ENCODE peak calls at places on chromosomes 4 and X, in five cellular contexts. X is fibroblast of lung, A is ascending aorta, M is AG10803, C is GM10248. Y is an unnamed sample.

GRCh38 chr4:159146007-159146330 is 43.1 kb downstream of the RAPGEF2 start:
- DNase-seq in C (no peak), X (no peak), A (no peak), M (no peak), Y (no peak)

GRCh38 chr4:8736083-8736825 is 135.4 kb downstream of the HMX1 start:
- DNase-seq in M (no peak), C (no peak), A (no peak), X (no peak), Y (no peak)

GRCh38 chrX:2451456-2452316 is 49.1 kb downstream of the DHRSX start:
- DNase-seq in A (no peak), C (no peak), M (peak; percentile 67), X (peak; percentile 56), Y (no peak)

GRCh38 chr4:79576480-79576803 is 168.4 kb upstream of the GK2 start:
- DNase-seq in M (peak; percentile 21), X (peak; percentile 57), C (no peak), A (no peak), Y (no peak)

GRCh38 chr4:54657194-54657555 is 582 bp upstream of the KIT start:
- DNase-seq in X (no peak), A (no peak), C (no peak), M (no peak), Y (no peak)

GRCh38 chr4:150155391-150155790 is 77.1 kb downstream of the DCLK2 start:
- DNase-seq in A (no peak), C (no peak), X (no peak), M (no peak), Y (no peak)

GRCh38 chr4:121562833-121563232 is 133.9 kb downstream of the ANXA5 start:
- DNase-seq in M (no peak), X (no peak), C (no peak), A (no peak), Y (no peak)

GRCh38 chr4:42302348-42302747 is 94.9 kb upstream of the SHISA3 start:
- DNase-seq in A (no peak), X (peak; percentile 31), C (no peak), M (no peak), Y (no peak)

GRCh38 chr4:14985843-14986242 is 16.4 kb upstream of the CPEB2 start:
- DNase-seq in C (no peak), A (no peak), M (no peak), X (no peak), Y (no peak)

GRCh38 chr4:36523182-36523581 is 241.8 kb downstream of the DTHD1 start:
- DNase-seq in C (no peak), M (no peak), X (no peak), A (no peak), Y (no peak)

GRCh38 chr4:158535130-158535614 is 13.5 kb downstream of the RXFP1 start:
- DNase-seq in M (peak; percentile 51), A (no peak), C (no peak), X (peak; percentile 71), Y (no peak)

GRCh38 chr4:8319731-8320385 is 50.3 kb downstream of the HTRA3 start:
- DNase-seq in M (peak; percentile 35), X (peak; percentile 56), A (no peak), C (no peak), Y (peak; percentile 74)

GRCh38 chrX:19678941-19679340 is 163.6 kb upstream of the MAP3K15 start:
- DNase-seq in A (no peak), X (no peak), C (no peak), M (no peak), Y (no peak)

GRCh38 chrX:9291666-9292065 is 173.2 kb upstream of the TBL1X start:
- DNase-seq in M (no peak), X (no peak), A (no peak), C (no peak), Y (no peak)

GRCh38 chr4:53656421-53656981 is 65.2 kb upstream of the LNX1 start:
- DNase-seq in M (peak; percentile 85), A (no peak), X (peak; percentile 67), C (no peak), Y (no peak)

GRCh38 chrX:39705299-39705698 is 392.5 kb downstream of the BCOR start:
- DNase-seq in M (peak; percentile 87), A (no peak), C (no peak), X (peak; percentile 87), Y (no peak)

GRCh38 chrX:106220177-106220576 is 52.1 kb downstream of the PWWP3B start:
- DNase-seq in M (no peak), C (no peak), A (no peak), X (no peak), Y (no peak)

GRCh38 chr4:80452768-80453167 is 117.2 kb downstream of the CFAP299 start:
- DNase-seq in M (peak; percentile 8), C (no peak), X (no peak), A (no peak), Y (no peak)

GRCh38 chr4:8267077-8267476 is 2.5 kb upstream of the HTRA3 start:
- DNase-seq in X (peak; percentile 55), A (no peak), C (peak; percentile 82), M (peak; percentile 44), Y (no peak)

GRCh38 chrX:123504630-123505270 is 228.1 kb downstream of the THOC2 start:
- DNase-seq in A (no peak), C (no peak), M (no peak), X (no peak), Y (no peak)

GRCh38 chr4:11847161-11847560 is 418.5 kb upstream of the HS3ST1 start:
- DNase-seq in X (peak; percentile 23), M (no peak), A (no peak), C (no peak), Y (no peak)

GRCh38 chr4:176193898-176194297 is 1.5 kb downstream of the SPATA4 start:
- DNase-seq in C (no peak), X (peak; percentile 65), A (no peak), M (peak; percentile 79), Y (no peak)

GRCh38 chrX:70449457-70449966 is 4.9 kb downstream of the DLG3 start:
- DNase-seq in X (no peak), C (no peak), M (no peak), A (no peak), Y (no peak)

GRCh38 chr4:125244848-125245450 is 69.8 kb upstream of the FAT4 start:
- DNase-seq in M (peak; percentile 30), C (no peak), A (no peak), X (peak; percentile 61), Y (no peak)

GRCh38 chr4:141702472-141703182 is 66.2 kb downstream of the IL15 start:
- DNase-seq in M (no peak), C (no peak), X (peak; percentile 66), A (no peak), Y (no peak)

GRCh38 chr4:5158391-5158770 is 107.1 kb downstream of the STK32B start:
- DNase-seq in M (no peak), A (no peak), X (no peak), C (no peak), Y (no peak)

GRCh38 chr4:127586922-127587571 is 45.7 kb upstream of the INTU start:
- DNase-seq in A (no peak), C (peak; percentile 43), X (peak; percentile 51), M (peak; percentile 23), Y (no peak)

GRCh38 chr4:26864904-26865303 is 4.3 kb downstream of the STIM2 start:
- DNase-seq in M (no peak), A (no peak), C (no peak), X (no peak), Y (no peak)

GRCh38 chrX:120120223-120120622 is 4.5 kb upstream of the RHOXF1 start:
- DNase-seq in X (peak; percentile 8), M (no peak), C (no peak), A (no peak), Y (no peak)

GRCh38 chrX:124275167-124275894 is 57.1 kb upstream of the TEX13D start:
- DNase-seq in M (no peak), X (no peak), C (no peak), A (no peak), Y (no peak)

GRCh38 chrX:140090800-140091275 is 125.5 kb upstream of the CXorf66 start:
- DNase-seq in X (no peak), C (no peak), M (no peak), A (no peak), Y (no peak)

GRCh38 chr4:148068065-148068911 is 336.4 kb downstream of the ARHGAP10 start:
- DNase-seq in C (no peak), A (no peak), M (no peak), X (no peak), Y (no peak)
- TF ChIP-seq CTCF in C (no peak), A (no peak), M (no peak), X (no peak), Y (no peak)

DNA sequence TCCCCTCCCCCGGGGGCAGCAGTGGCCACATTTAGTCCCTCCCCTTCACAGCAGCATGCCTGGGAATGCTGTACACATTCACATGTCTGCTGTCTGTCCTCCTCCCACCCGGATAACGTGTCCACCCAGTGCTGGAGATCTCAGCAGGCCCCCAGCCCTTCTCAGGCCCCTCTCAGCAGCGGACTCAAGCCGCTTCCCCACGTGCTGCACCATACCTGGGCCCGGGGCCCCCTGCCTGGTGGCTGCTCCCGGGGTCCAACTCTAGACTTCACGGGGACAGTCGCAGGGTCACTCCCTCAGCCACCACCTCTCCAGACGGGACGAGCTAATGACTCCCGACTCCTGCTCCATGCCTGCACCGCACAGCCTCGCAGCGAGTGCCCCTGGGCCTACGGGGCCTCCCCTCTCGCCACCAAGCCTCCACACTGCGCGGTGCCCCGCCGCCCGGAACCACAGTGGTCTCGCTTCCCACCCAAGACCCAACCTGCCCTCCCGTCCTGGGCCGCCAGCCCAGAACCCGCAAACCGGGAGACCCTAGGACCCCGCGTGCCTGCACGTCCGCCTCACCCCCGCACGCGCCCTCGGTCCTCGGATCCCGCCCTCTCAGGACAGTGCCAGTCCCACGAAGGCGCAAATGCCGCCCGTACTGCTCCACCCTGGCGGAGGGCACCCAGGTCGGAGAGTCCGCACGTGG is 1.3 kb upstream of the PCGF3 start:
- DNase-seq in A (no peak), M (no peak), C (no peak), X (no peak), Y (peak; percentile 85)
- TF ChIP-seq CTCF in A (no peak), M (no peak), C (no peak), X (no peak), Y (no peak)

DNA sequence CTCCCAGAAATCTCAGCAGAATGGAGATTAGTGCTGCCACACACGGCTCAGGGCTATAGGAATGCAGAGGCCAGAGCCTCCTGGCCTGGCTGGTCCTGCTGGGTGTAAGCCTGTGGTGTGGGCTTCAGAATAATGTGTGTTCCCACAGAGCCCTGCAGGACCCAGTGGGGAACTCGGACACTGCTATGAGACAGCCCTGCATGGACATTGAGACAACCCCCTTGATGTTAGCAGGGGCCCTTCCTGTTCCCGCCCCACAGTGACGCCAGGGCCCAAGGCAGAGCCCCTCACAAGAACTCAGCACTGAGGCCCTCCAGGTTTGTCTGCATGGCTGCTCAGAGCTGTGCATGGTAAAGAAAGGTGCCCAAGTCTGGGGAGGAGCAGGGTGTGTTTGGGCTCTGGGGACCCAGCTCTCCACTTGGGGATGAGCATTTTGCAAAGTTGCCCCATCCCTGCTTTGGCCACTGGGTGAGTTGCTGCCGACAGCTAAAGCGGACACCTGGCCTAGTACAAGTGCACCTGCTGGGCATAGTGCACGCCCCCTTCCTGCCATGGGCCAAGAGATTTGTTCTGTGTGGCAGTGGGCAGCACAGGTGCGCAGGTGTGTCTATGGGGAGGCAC is 1.9 kb upstream of the MXD4 start:
- DNase-seq in M (no peak), A (no peak), C (no peak), X (no peak), Y (no peak)
- TF ChIP-seq CTCF in M (no peak), A (no peak), C (no peak), X (no peak), Y (no peak)

DNA sequence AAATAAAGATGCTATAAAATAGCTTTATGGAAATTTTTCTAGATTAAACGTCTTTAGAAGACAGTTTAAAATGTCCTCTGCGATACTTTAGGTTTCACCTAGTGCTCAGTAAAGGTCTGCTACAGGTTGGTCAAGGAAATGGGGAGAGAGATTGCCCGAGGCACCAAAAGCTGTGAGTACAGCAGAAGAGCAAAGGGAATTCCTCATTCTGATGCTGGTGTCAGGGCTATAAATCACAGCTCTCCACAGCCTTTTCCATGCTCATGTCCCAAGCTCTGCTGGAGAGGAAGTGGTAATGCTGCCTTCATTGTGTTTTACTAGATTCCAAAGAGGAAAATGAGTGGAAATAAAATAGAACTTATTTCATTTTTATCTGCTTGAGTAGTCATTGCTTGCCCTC is 2060.4 kb downstream of the ARAP2 start:
- DNase-seq in A (no peak), C (no peak), M (no peak), X (no peak), Y (no peak)
- TF ChIP-seq CTCF in A (no peak), C (no peak), M (no peak), X (no peak), Y (no peak)